ENCODE peak calls at places on chromosomes 3 and 15, in nine cellular contexts. One of them, this sample, is unnamed.
A peak's percentile ranks its signal among the peaks of the same experiment; 100 is the strongest.

GRCh38 chr3:19348500-19348899 is 200.2 kb downstream of the KCNH8 start:
- DNase-seq in stimulated activated CD8-positive, alpha-beta memory T cell treated with anti-CD3 and anti-CD28 coated beads, Interleukin-15, amount 100 ng/mL, for 4 hours: no peak
- DNase-seq in stimulated activated CD4-positive, alpha-beta T cell treated with anti-CD3 and anti-CD28 coated beads, Interleukin-1b, Interleukin-23, amount 100 ng/mL, for 24 hours: no peak
- DNase-seq in iris pigment epithelial cell: no peak
- DNase-seq in astrocyte: no peak
- DNase-seq in activated gamma-delta T cell treated with Interleukin-2 at 50 U/mL for 16 hours: no peak
- DNase-seq in hippocampal formation: no peak
- DNase-seq in NCI-H1105: no peak
- DNase-seq in right cardiac atrium: no peak
- DNase-seq in this sample: no peak

GRCh38 chr15:35087759-35088158 is 2.7 kb upstream of the NANOGP8 start:
- DNase-seq in stimulated activated CD8-positive, alpha-beta memory T cell treated with anti-CD3 and anti-CD28 coated beads, Interleukin-15, amount 100 ng/mL, for 4 hours: no peak
- DNase-seq in stimulated activated CD4-positive, alpha-beta T cell treated with anti-CD3 and anti-CD28 coated beads, Interleukin-1b, Interleukin-23, amount 100 ng/mL, for 24 hours: no peak
- DNase-seq in iris pigment epithelial cell: no peak
- DNase-seq in astrocyte: no peak
- DNase-seq in activated gamma-delta T cell treated with Interleukin-2 at 50 U/mL for 16 hours: no peak
- DNase-seq in hippocampal formation: no peak
- DNase-seq in NCI-H1105: no peak
- DNase-seq in right cardiac atrium: no peak
- DNase-seq in this sample: no peak

GRCh38 chr3:33678073-33678472 is 40.0 kb downstream of the CLASP2 start:
- DNase-seq in stimulated activated CD8-positive, alpha-beta memory T cell treated with anti-CD3 and anti-CD28 coated beads, Interleukin-15, amount 100 ng/mL, for 4 hours: no peak
- DNase-seq in stimulated activated CD4-positive, alpha-beta T cell treated with anti-CD3 and anti-CD28 coated beads, Interleukin-1b, Interleukin-23, amount 100 ng/mL, for 24 hours: no peak
- DNase-seq in iris pigment epithelial cell: no peak
- DNase-seq in astrocyte: no peak
- DNase-seq in activated gamma-delta T cell treated with Interleukin-2 at 50 U/mL for 16 hours: no peak
- DNase-seq in hippocampal formation: no peak
- DNase-seq in NCI-H1105: no peak
- DNase-seq in right cardiac atrium: no peak
- DNase-seq in this sample: no peak

GRCh38 chr15:40345225-40345866 is 4.6 kb upstream of the CCDC9B start:
- DNase-seq in stimulated activated CD8-positive, alpha-beta memory T cell treated with anti-CD3 and anti-CD28 coated beads, Interleukin-15, amount 100 ng/mL, for 4 hours: no peak
- DNase-seq in stimulated activated CD4-positive, alpha-beta T cell treated with anti-CD3 and anti-CD28 coated beads, Interleukin-1b, Interleukin-23, amount 100 ng/mL, for 24 hours: no peak
- DNase-seq in iris pigment epithelial cell: no peak
- DNase-seq in astrocyte: no peak
- DNase-seq in activated gamma-delta T cell treated with Interleukin-2 at 50 U/mL for 16 hours: no peak
- DNase-seq in hippocampal formation: no peak
- DNase-seq in NCI-H1105: no peak
- DNase-seq in right cardiac atrium: no peak
- DNase-seq in this sample: no peak

GRCh38 chr3:69547457-69548014 is 161.6 kb upstream of the FRMD4B start:
- DNase-seq in stimulated activated CD8-positive, alpha-beta memory T cell treated with anti-CD3 and anti-CD28 coated beads, Interleukin-15, amount 100 ng/mL, for 4 hours: no peak
- DNase-seq in stimulated activated CD4-positive, alpha-beta T cell treated with anti-CD3 and anti-CD28 coated beads, Interleukin-1b, Interleukin-23, amount 100 ng/mL, for 24 hours: no peak
- DNase-seq in iris pigment epithelial cell: no peak
- DNase-seq in astrocyte: no peak
- DNase-seq in activated gamma-delta T cell treated with Interleukin-2 at 50 U/mL for 16 hours: no peak
- DNase-seq in hippocampal formation: no peak
- DNase-seq in NCI-H1105: no peak
- DNase-seq in right cardiac atrium: no peak
- DNase-seq in this sample: no peak

GRCh38 chr3:182509312-182509711 is 284.0 kb upstream of the ATP11B start:
- DNase-seq in stimulated activated CD8-positive, alpha-beta memory T cell treated with anti-CD3 and anti-CD28 coated beads, Interleukin-15, amount 100 ng/mL, for 4 hours: no peak
- DNase-seq in stimulated activated CD4-positive, alpha-beta T cell treated with anti-CD3 and anti-CD28 coated beads, Interleukin-1b, Interleukin-23, amount 100 ng/mL, for 24 hours: no peak
- DNase-seq in iris pigment epithelial cell: no peak
- DNase-seq in astrocyte: no peak
- DNase-seq in activated gamma-delta T cell treated with Interleukin-2 at 50 U/mL for 16 hours: no peak
- DNase-seq in hippocampal formation: no peak
- DNase-seq in NCI-H1105: no peak
- DNase-seq in right cardiac atrium: no peak
- DNase-seq in this sample: no peak

GRCh38 chr3:138282836-138283235 is 46.8 kb downstream of the NME9 start:
- DNase-seq in stimulated activated CD8-positive, alpha-beta memory T cell treated with anti-CD3 and anti-CD28 coated beads, Interleukin-15, amount 100 ng/mL, for 4 hours: no peak
- DNase-seq in stimulated activated CD4-positive, alpha-beta T cell treated with anti-CD3 and anti-CD28 coated beads, Interleukin-1b, Interleukin-23, amount 100 ng/mL, for 24 hours: no peak
- DNase-seq in iris pigment epithelial cell: peak; percentile 7
- DNase-seq in astrocyte: no peak
- DNase-seq in activated gamma-delta T cell treated with Interleukin-2 at 50 U/mL for 16 hours: no peak
- DNase-seq in hippocampal formation: no peak
- DNase-seq in NCI-H1105: no peak
- DNase-seq in right cardiac atrium: no peak
- DNase-seq in this sample: no peak

GRCh38 chr3:127097009-127097350 is 96.0 kb upstream of the PRR23E start:
- DNase-seq in stimulated activated CD8-positive, alpha-beta memory T cell treated with anti-CD3 and anti-CD28 coated beads, Interleukin-15, amount 100 ng/mL, for 4 hours: no peak
- DNase-seq in stimulated activated CD4-positive, alpha-beta T cell treated with anti-CD3 and anti-CD28 coated beads, Interleukin-1b, Interleukin-23, amount 100 ng/mL, for 24 hours: no peak
- DNase-seq in iris pigment epithelial cell: no peak
- DNase-seq in astrocyte: no peak
- DNase-seq in activated gamma-delta T cell treated with Interleukin-2 at 50 U/mL for 16 hours: no peak
- DNase-seq in hippocampal formation: no peak
- DNase-seq in NCI-H1105: no peak
- DNase-seq in right cardiac atrium: no peak
- DNase-seq in this sample: no peak

GRCh38 chr15:69979783-69980182 is 117.9 kb downstream of the TLE3 start:
- DNase-seq in stimulated activated CD8-positive, alpha-beta memory T cell treated with anti-CD3 and anti-CD28 coated beads, Interleukin-15, amount 100 ng/mL, for 4 hours: no peak
- DNase-seq in stimulated activated CD4-positive, alpha-beta T cell treated with anti-CD3 and anti-CD28 coated beads, Interleukin-1b, Interleukin-23, amount 100 ng/mL, for 24 hours: no peak
- DNase-seq in iris pigment epithelial cell: no peak
- DNase-seq in astrocyte: no peak
- DNase-seq in activated gamma-delta T cell treated with Interleukin-2 at 50 U/mL for 16 hours: no peak
- DNase-seq in hippocampal formation: no peak
- DNase-seq in NCI-H1105: no peak
- DNase-seq in right cardiac atrium: no peak
- DNase-seq in this sample: no peak

GRCh38 chr15:59232476-59232875 is 25.8 kb downstream of the LDHAL6B start:
- DNase-seq in stimulated activated CD8-positive, alpha-beta memory T cell treated with anti-CD3 and anti-CD28 coated beads, Interleukin-15, amount 100 ng/mL, for 4 hours: no peak
- DNase-seq in stimulated activated CD4-positive, alpha-beta T cell treated with anti-CD3 and anti-CD28 coated beads, Interleukin-1b, Interleukin-23, amount 100 ng/mL, for 24 hours: no peak
- DNase-seq in iris pigment epithelial cell: peak; percentile 90
- DNase-seq in astrocyte: peak; percentile 95
- DNase-seq in activated gamma-delta T cell treated with Interleukin-2 at 50 U/mL for 16 hours: no peak
- DNase-seq in hippocampal formation: no peak
- DNase-seq in NCI-H1105: no peak
- DNase-seq in right cardiac atrium: no peak
- DNase-seq in this sample: peak; percentile 94

GRCh38 chr15:71152542-71152941 is 37.3 kb downstream of the THSD4 start:
- DNase-seq in stimulated activated CD8-positive, alpha-beta memory T cell treated with anti-CD3 and anti-CD28 coated beads, Interleukin-15, amount 100 ng/mL, for 4 hours: no peak
- DNase-seq in stimulated activated CD4-positive, alpha-beta T cell treated with anti-CD3 and anti-CD28 coated beads, Interleukin-1b, Interleukin-23, amount 100 ng/mL, for 24 hours: no peak
- DNase-seq in iris pigment epithelial cell: no peak
- DNase-seq in astrocyte: no peak
- DNase-seq in activated gamma-delta T cell treated with Interleukin-2 at 50 U/mL for 16 hours: no peak
- DNase-seq in hippocampal formation: no peak
- DNase-seq in NCI-H1105: no peak
- DNase-seq in right cardiac atrium: no peak
- DNase-seq in this sample: no peak

GRCh38 chr3:8817486-8817885 is 48.1 kb upstream of the OXTR start:
- DNase-seq in stimulated activated CD8-positive, alpha-beta memory T cell treated with anti-CD3 and anti-CD28 coated beads, Interleukin-15, amount 100 ng/mL, for 4 hours: no peak
- DNase-seq in stimulated activated CD4-positive, alpha-beta T cell treated with anti-CD3 and anti-CD28 coated beads, Interleukin-1b, Interleukin-23, amount 100 ng/mL, for 24 hours: no peak
- DNase-seq in iris pigment epithelial cell: no peak
- DNase-seq in astrocyte: no peak
- DNase-seq in activated gamma-delta T cell treated with Interleukin-2 at 50 U/mL for 16 hours: no peak
- DNase-seq in hippocampal formation: no peak
- DNase-seq in NCI-H1105: no peak
- DNase-seq in right cardiac atrium: no peak
- DNase-seq in this sample: no peak

GRCh38 chr15:93030430-93031102 is 58.4 kb downstream of the RGMA start:
- DNase-seq in stimulated activated CD8-positive, alpha-beta memory T cell treated with anti-CD3 and anti-CD28 coated beads, Interleukin-15, amount 100 ng/mL, for 4 hours: peak; percentile 29
- DNase-seq in stimulated activated CD4-positive, alpha-beta T cell treated with anti-CD3 and anti-CD28 coated beads, Interleukin-1b, Interleukin-23, amount 100 ng/mL, for 24 hours: peak; percentile 45
- DNase-seq in iris pigment epithelial cell: peak; percentile 50
- DNase-seq in astrocyte: peak; percentile 22
- DNase-seq in activated gamma-delta T cell treated with Interleukin-2 at 50 U/mL for 16 hours: peak; percentile 63
- DNase-seq in hippocampal formation: peak; percentile 58
- DNase-seq in NCI-H1105: no peak
- DNase-seq in right cardiac atrium: peak; percentile 72
- DNase-seq in this sample: peak; percentile 57

GRCh38 chr3:50652709-50653108 is 22.0 kb upstream of the DOCK3 start:
- DNase-seq in stimulated activated CD8-positive, alpha-beta memory T cell treated with anti-CD3 and anti-CD28 coated beads, Interleukin-15, amount 100 ng/mL, for 4 hours: no peak
- DNase-seq in stimulated activated CD4-positive, alpha-beta T cell treated with anti-CD3 and anti-CD28 coated beads, Interleukin-1b, Interleukin-23, amount 100 ng/mL, for 24 hours: no peak
- DNase-seq in iris pigment epithelial cell: peak; percentile 8
- DNase-seq in astrocyte: no peak
- DNase-seq in activated gamma-delta T cell treated with Interleukin-2 at 50 U/mL for 16 hours: peak; percentile 43
- DNase-seq in hippocampal formation: no peak
- DNase-seq in NCI-H1105: no peak
- DNase-seq in right cardiac atrium: no peak
- DNase-seq in this sample: no peak

GRCh38 chr15:42011074-42011473 is 9.8 kb downstream of the PLA2G4E start:
- DNase-seq in stimulated activated CD8-positive, alpha-beta memory T cell treated with anti-CD3 and anti-CD28 coated beads, Interleukin-15, amount 100 ng/mL, for 4 hours: no peak
- DNase-seq in stimulated activated CD4-positive, alpha-beta T cell treated with anti-CD3 and anti-CD28 coated beads, Interleukin-1b, Interleukin-23, amount 100 ng/mL, for 24 hours: no peak
- DNase-seq in iris pigment epithelial cell: no peak
- DNase-seq in astrocyte: no peak
- DNase-seq in activated gamma-delta T cell treated with Interleukin-2 at 50 U/mL for 16 hours: no peak
- DNase-seq in hippocampal formation: no peak
- DNase-seq in NCI-H1105: no peak
- DNase-seq in right cardiac atrium: no peak
- DNase-seq in this sample: no peak

GRCh38 chr3:171813897-171814460 is 3.7 kb upstream of the PLD1 start:
- DNase-seq in stimulated activated CD8-positive, alpha-beta memory T cell treated with anti-CD3 and anti-CD28 coated beads, Interleukin-15, amount 100 ng/mL, for 4 hours: no peak
- DNase-seq in stimulated activated CD4-positive, alpha-beta T cell treated with anti-CD3 and anti-CD28 coated beads, Interleukin-1b, Interleukin-23, amount 100 ng/mL, for 24 hours: no peak
- DNase-seq in iris pigment epithelial cell: no peak
- DNase-seq in astrocyte: peak; percentile 85
- DNase-seq in activated gamma-delta T cell treated with Interleukin-2 at 50 U/mL for 16 hours: peak; percentile 26
- DNase-seq in hippocampal formation: no peak
- DNase-seq in NCI-H1105: no peak
- DNase-seq in right cardiac atrium: no peak
- DNase-seq in this sample: no peak

GRCh38 chr3:34298668-34299067 is 500.2 kb downstream of the PDCD6IP start:
- DNase-seq in stimulated activated CD8-positive, alpha-beta memory T cell treated with anti-CD3 and anti-CD28 coated beads, Interleukin-15, amount 100 ng/mL, for 4 hours: no peak
- DNase-seq in stimulated activated CD4-positive, alpha-beta T cell treated with anti-CD3 and anti-CD28 coated beads, Interleukin-1b, Interleukin-23, amount 100 ng/mL, for 24 hours: no peak
- DNase-seq in iris pigment epithelial cell: no peak
- DNase-seq in astrocyte: no peak
- DNase-seq in activated gamma-delta T cell treated with Interleukin-2 at 50 U/mL for 16 hours: no peak
- DNase-seq in hippocampal formation: no peak
- DNase-seq in NCI-H1105: no peak
- DNase-seq in right cardiac atrium: no peak
- DNase-seq in this sample: no peak

GRCh38 chr3:184771158-184771730 is 40.7 kb upstream of the VPS8 start:
- DNase-seq in stimulated activated CD8-positive, alpha-beta memory T cell treated with anti-CD3 and anti-CD28 coated beads, Interleukin-15, amount 100 ng/mL, for 4 hours: no peak
- DNase-seq in stimulated activated CD4-positive, alpha-beta T cell treated with anti-CD3 and anti-CD28 coated beads, Interleukin-1b, Interleukin-23, amount 100 ng/mL, for 24 hours: no peak
- DNase-seq in iris pigment epithelial cell: no peak
- DNase-seq in astrocyte: no peak
- DNase-seq in activated gamma-delta T cell treated with Interleukin-2 at 50 U/mL for 16 hours: no peak
- DNase-seq in hippocampal formation: no peak
- DNase-seq in NCI-H1105: no peak
- DNase-seq in right cardiac atrium: no peak
- DNase-seq in this sample: no peak

GRCh38 chr3:128238100-128238459 is 84.8 kb downstream of the EEFSEC start:
- DNase-seq in stimulated activated CD8-positive, alpha-beta memory T cell treated with anti-CD3 and anti-CD28 coated beads, Interleukin-15, amount 100 ng/mL, for 4 hours: no peak
- DNase-seq in stimulated activated CD4-positive, alpha-beta T cell treated with anti-CD3 and anti-CD28 coated beads, Interleukin-1b, Interleukin-23, amount 100 ng/mL, for 24 hours: no peak
- DNase-seq in iris pigment epithelial cell: no peak
- DNase-seq in astrocyte: no peak
- DNase-seq in activated gamma-delta T cell treated with Interleukin-2 at 50 U/mL for 16 hours: no peak
- DNase-seq in hippocampal formation: no peak
- DNase-seq in NCI-H1105: no peak
- DNase-seq in right cardiac atrium: no peak
- DNase-seq in this sample: no peak

GRCh38 chr3:129794319-129795201 is 99.0 kb downstream of the TMCC1 start:
- DNase-seq in stimulated activated CD8-positive, alpha-beta memory T cell treated with anti-CD3 and anti-CD28 coated beads, Interleukin-15, amount 100 ng/mL, for 4 hours: no peak
- DNase-seq in stimulated activated CD4-positive, alpha-beta T cell treated with anti-CD3 and anti-CD28 coated beads, Interleukin-1b, Interleukin-23, amount 100 ng/mL, for 24 hours: no peak
- DNase-seq in iris pigment epithelial cell: peak; percentile 28
- DNase-seq in astrocyte: peak; percentile 73
- DNase-seq in activated gamma-delta T cell treated with Interleukin-2 at 50 U/mL for 16 hours: peak; percentile 5
- DNase-seq in hippocampal formation: no peak
- DNase-seq in NCI-H1105: peak; percentile 92
- DNase-seq in right cardiac atrium: peak; percentile 39
- DNase-seq in this sample: peak; percentile 75

GRCh38 chr3:159882784-159883779 is 105.6 kb upstream of the IL12A start:
- DNase-seq in stimulated activated CD8-positive, alpha-beta memory T cell treated with anti-CD3 and anti-CD28 coated beads, Interleukin-15, amount 100 ng/mL, for 4 hours: no peak
- DNase-seq in stimulated activated CD4-positive, alpha-beta T cell treated with anti-CD3 and anti-CD28 coated beads, Interleukin-1b, Interleukin-23, amount 100 ng/mL, for 24 hours: no peak
- DNase-seq in iris pigment epithelial cell: peak; percentile 96
- DNase-seq in astrocyte: peak; percentile 89
- DNase-seq in activated gamma-delta T cell treated with Interleukin-2 at 50 U/mL for 16 hours: no peak
- DNase-seq in hippocampal formation: no peak
- DNase-seq in NCI-H1105: peak; percentile 81
- DNase-seq in right cardiac atrium: no peak
- DNase-seq in this sample: no peak